ENCODE peak calls at places on chromosome 1, in seven cellular contexts. G, U, W, K, V, P and O are unnamed samples.

GRCh38 chr1:59856725-59857338 is 42.1 kb downstream of the HOOK1 start:
- DNase-seq in G (no peak), U (no peak), W (no peak), K (no peak), V (no peak), P (no peak), O (no peak)

GRCh38 chr1:59901770-59902388 is 24.7 kb downstream of the CYP2J2 start:
- DNase-seq in G (no peak), U (no peak), W (no peak), K (no peak), V (no peak), P (peak), O (no peak)

GRCh38 chr1:225917536-225917935 is 6.5 kb downstream of the PYCR2 start:
- DNase-seq in G (no peak), U (no peak), W (no peak), K (no peak), V (no peak), P (no peak), O (no peak)

GRCh38 chr1:63317007-63317813 is 5.2 kb upstream of the FOXD3 start:
- DNase-seq in G (no peak), U (peak), W (peak), K (no peak), V (no peak), P (no peak), O (no peak)

GRCh38 chr1:247639381-247639981 is 34.1 kb downstream of the OR2G3 start:
- DNase-seq in G (peak), U (peak), W (no peak), K (peak), V (no peak), P (no peak), O (no peak)

GRCh38 chr1:50487725-50488124 is 64.5 kb upstream of the DMRTA2 start:
- DNase-seq in G (no peak), U (no peak), W (no peak), K (no peak), V (no peak), P (no peak), O (no peak)

GRCh38 chr1:207186503-207186902 is 82.5 kb downstream of the C4BPA start:
- DNase-seq in G (no peak), U (no peak), W (no peak), K (no peak), V (no peak), P (peak), O (no peak)

GRCh38 chr1:46642091-46642680 is 25.6 kb upstream of the MOB3C start:
- DNase-seq in G (no peak), U (no peak), W (no peak), K (no peak), V (no peak), P (no peak), O (no peak)

GRCh38 chr1:115450641-115451040 is 112.6 kb upstream of the NGF start:
- DNase-seq in G (no peak), U (no peak), W (no peak), K (no peak), V (no peak), P (no peak), O (no peak)

GRCh38 chr1:47871799-47872353 is 125.3 kb downstream of the TRABD2B start:
- DNase-seq in G (no peak), U (no peak), W (no peak), K (no peak), V (no peak), P (no peak), O (no peak)

GRCh38 chr1:223419115-223419514 is 25.9 kb downstream of the CCDC185 start:
- DNase-seq in G (no peak), U (no peak), W (no peak), K (no peak), V (no peak), P (no peak), O (no peak)

GRCh38 chr1:114207635-114208034 is 54.0 kb upstream of the SYT6 start:
- DNase-seq in G (no peak), U (no peak), W (no peak), K (no peak), V (no peak), P (no peak), O (peak)